ENCODE peak calls at places on chromosomes 2 and 18, in nine cellular contexts. Q is uterus, C is esophagus muscularis mucosa, S is endothelial cell of umbilical vein, Y is A549, E is ovary, P is IMR-90, K is tibial nerve, B is spleen. W is an unnamed sample. For H3K4me1, the result is how much of the 10 kb centered on the place peaks cover.

GRCh38 chr2:8575011-8575750 is 106.7 kb upstream of the ID2 start:
- DNase-seq in Q (peak), C (no peak), S (no peak), Y (no peak), E (peak), P (peak), K (no peak), B (peak), W (no peak)

GRCh38 chr2:201357216-201357615 is at the start of gene FLACC1:
- DNase-seq in Q (no peak), C (no peak), S (peak), Y (peak), E (no peak), P (peak), K (no peak), B (no peak), W (peak)

GRCh38 chr2:14634885-14635871 is 2.7 kb downstream of the LRATD1 start:
- DNase-seq in Q (peak), C (no peak), S (peak), Y (peak), E (peak), P (peak), K (peak), B (peak), W (peak)

GRCh38 chr2:241540391-241540765 is 18.2 kb upstream of the BOK start:
- DNase-seq in Q (no peak), C (no peak), S (no peak), Y (no peak), E (no peak), P (no peak), K (no peak), B (peak), W (peak)

GRCh38 chr2:50995610-50996009 is 36.3 kb downstream of the NRXN1 start:
- DNase-seq in Q (no peak), C (no peak), S (no peak), Y (no peak), E (no peak), P (peak), K (no peak), B (no peak), W (no peak)

GRCh38 chr2:20496069-20496468 is 49.2 kb downstream of the RHOB start:
- DNase-seq in Q (no peak), C (no peak), S (no peak), Y (peak), E (no peak), P (peak), K (no peak), B (no peak), W (peak)

GRCh38 chr2:41610501-41611242 is 437.1 kb upstream of the PKDCC start:
- DNase-seq in Q (peak), C (no peak), S (no peak), Y (no peak), E (peak), P (peak), K (peak), B (no peak), W (no peak)

GRCh38 chr18:74326238-74326637 is 10.6 kb downstream of the C18orf63 start:
- DNase-seq in Q (no peak), C (no peak), S (no peak), Y (no peak), E (no peak), P (peak), K (no peak), B (no peak), W (no peak)

GRCh38 chr2:119290859-119291587 is 67.4 kb downstream of the STEAP3 start:
- DNase-seq in Q (peak), C (peak), S (peak), Y (peak), E (peak), P (peak), K (no peak), B (no peak), W (peak)

GRCh38 chr18:57150828-57151227 is 3.9 kb downstream of the BOD1L2 start:
- DNase-seq in Q (no peak), C (no peak), S (no peak), Y (no peak), E (no peak), P (no peak), K (no peak), B (no peak), W (no peak)

GRCh38 chr2:240965296-240965904 is 33.0 kb upstream of the SNED1 start:
- DNase-seq in Q (peak), C (no peak), S (no peak), Y (no peak), E (peak), P (no peak), K (no peak), B (peak), W (no peak)

GRCh38 chr2:152585830-152586484 is 131.3 kb downstream of the PRPF40A start:
- DNase-seq in Q (no peak), C (peak), S (peak), Y (no peak), E (no peak), P (peak), K (no peak), B (no peak), W (no peak)

GRCh38 chr2:202519453-202519852 is 115.3 kb upstream of the FAM117B start:
- DNase-seq in Q (no peak), C (no peak), S (no peak), Y (no peak), E (no peak), P (no peak), K (no peak), B (no peak), W (no peak)

GRCh38 chr18:10086458-10086857 is 172.6 kb downstream of the VAPA start:
- DNase-seq in Q (no peak), C (no peak), S (no peak), Y (no peak), E (no peak), P (no peak), K (no peak), B (no peak), W (no peak)

GRCh38 chr2:213175673-213176247 is 24.3 kb upstream of the IKZF2 start:
- DNase-seq in Q (no peak), C (no peak), S (no peak), Y (no peak), E (no peak), P (no peak), K (no peak), B (no peak), W (no peak)

GRCh38 chr2:46260305-46260704 is 36.9 kb upstream of the EPAS1 start:
- DNase-seq in Q (no peak), C (peak), S (no peak), Y (no peak), E (no peak), P (no peak), K (no peak), B (no peak), W (no peak)

GRCh38 chr18:74488354-74488753 is 7.8 kb upstream of the CNDP2 start:
- DNase-seq in Q (no peak), C (no peak), S (no peak), Y (no peak), E (no peak), P (no peak), K (no peak), B (no peak), W (no peak)

GRCh38 chr2:125167820-125168219 is 1142.7 kb downstream of the CNTNAP5 start:
- DNase-seq in Q (no peak), C (no peak), S (no peak), Y (no peak), E (no peak), P (peak), K (no peak), B (no peak), W (no peak)

GRCh38 chr2:138948070-138948539 is 167.9 kb upstream of the NXPH2 start:
- DNase-seq in Q (no peak), C (no peak), S (peak), Y (no peak), E (no peak), P (peak), K (peak), B (no peak), W (no peak)

GRCh38 chr2:57981369-57981768 is 65.2 kb upstream of the VRK2 start:
- DNase-seq in Q (no peak), C (no peak), S (no peak), Y (peak), E (no peak), P (peak), K (no peak), B (no peak), W (no peak)

GRCh38 chr2:174121178-174121577 is 127.2 kb downstream of the OLA1 start:
- DNase-seq in Q (no peak), C (no peak), S (peak), Y (no peak), E (no peak), P (no peak), K (no peak), B (no peak), W (no peak)

GRCh38 chr18:23307567-23308295 is 145.4 kb upstream of the RIOK3 start:
- DNase-seq in Q (peak), C (no peak), S (peak), Y (no peak), E (no peak), P (peak), K (no peak), B (peak), W (no peak)

GRCh38 chr2:47404356-47404755 is 1.4 kb downstream of the MSH2 start:
- DNase-seq in Q (no peak), C (no peak), S (no peak), Y (no peak), E (no peak), P (no peak), K (no peak), B (no peak), W (peak)

GRCh38 chr2:182943339-182943738 is 76.9 kb upstream of the FRZB start:
- DNase-seq in Q (no peak), C (no peak), S (no peak), Y (no peak), E (no peak), P (no peak), K (no peak), B (no peak), W (no peak)

GRCh38 chr18:9613550-9614400 is 584 bp downstream of the PPP4R1 start:
- DNase-seq in Q (peak), C (no peak), S (peak), Y (no peak), E (peak), P (peak), K (peak), B (peak), W (peak)

GRCh38 chr2:65300772-65301711 is 73.4 kb downstream of the ACTR2 start:
- DNase-seq in Q (peak), C (no peak), S (no peak), Y (peak), E (peak), P (peak), K (peak), B (peak), W (no peak)

GRCh38 chr2:24820175-24820513 is 26.9 kb downstream of the CENPO start:
- DNase-seq in Q (no peak), C (no peak), S (no peak), Y (no peak), E (no peak), P (no peak), K (no peak), B (no peak), W (no peak)

GRCh38 chr2:192885569-192886160 is 690.9 kb upstream of the TMEFF2 start:
- DNase-seq in Q (no peak), C (no peak), S (no peak), Y (peak), E (no peak), P (no peak), K (no peak), B (no peak), W (no peak)

DNA sequence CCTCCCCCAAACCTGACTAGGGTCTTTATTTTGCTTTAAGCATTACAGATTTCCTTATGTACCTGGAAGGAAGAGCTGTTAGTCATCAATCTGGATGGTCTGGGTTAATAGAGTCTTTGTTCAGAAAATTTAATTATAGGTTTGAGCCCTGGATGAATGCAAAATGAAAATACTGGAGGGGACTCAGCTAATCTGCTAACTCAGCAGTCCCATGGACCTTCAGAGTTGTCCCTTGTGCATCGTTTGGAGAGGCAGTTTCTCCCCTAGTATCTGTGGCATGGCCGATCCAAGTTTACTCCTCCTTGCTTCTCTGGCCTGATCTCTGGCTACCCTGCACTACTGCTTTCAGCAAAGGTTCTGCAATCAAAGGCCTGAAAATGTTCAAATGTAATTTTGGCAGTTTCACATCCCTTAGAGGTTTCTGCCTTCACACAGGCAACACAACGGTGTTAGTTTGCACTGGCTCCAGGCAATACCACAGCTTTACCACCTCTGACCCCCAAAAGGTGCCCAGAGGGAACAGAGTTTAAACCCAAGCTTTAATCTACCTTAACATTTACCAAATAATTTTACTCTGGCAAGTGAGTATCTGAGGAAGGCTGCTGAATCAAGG is 134.3 kb downstream of the THADA start:
- DNase-seq in Q (no peak), C (no peak), S (no peak), Y (no peak), E (no peak), P (no peak), K (no peak), B (no peak), W (no peak)
- H3K4me1 ChIP-seq in Q (under half), C (under half), S (under half), Y (half or more), E (under half), P (under half), K (half or more), B (under half), W (under half)

GRCh38 chr18:46722051-46722450 is 34.8 kb downstream of the ST8SIA5 start:
- DNase-seq in Q (no peak), C (no peak), S (no peak), Y (no peak), E (no peak), P (no peak), K (no peak), B (no peak), W (no peak)
- TF ChIP-seq POLR2A in Q (no peak), C (no peak), S (no peak), Y (no peak), E (no peak), P (no peak), K (no peak), B (no peak), W (no peak)

GRCh38 chr2:179354296-179354695 is 89.7 kb upstream of the SESTD1 start:
- DNase-seq in Q (no peak), C (no peak), S (no peak), Y (no peak), E (no peak), P (no peak), K (no peak), B (no peak), W (no peak)

GRCh38 chr2:179352181-179352580 is 87.5 kb upstream of the SESTD1 start:
- DNase-seq in Q (no peak), C (no peak), S (no peak), Y (no peak), E (no peak), P (no peak), K (no peak), B (no peak), W (no peak)

GRCh38 chr2:179349670-179350303 is 85.2 kb upstream of the SESTD1 start:
- DNase-seq in Q (no peak), C (no peak), S (no peak), Y (no peak), E (no peak), P (no peak), K (no peak), B (no peak), W (no peak)

GRCh38 chr2:179355881-179356280 is 91.2 kb upstream of the SESTD1 start:
- DNase-seq in Q (no peak), C (no peak), S (no peak), Y (no peak), E (no peak), P (peak), K (no peak), B (no peak), W (no peak)

GRCh38 chr2:179354739-179355537 is 90.3 kb upstream of the SESTD1 start:
- DNase-seq in Q (no peak), C (no peak), S (peak), Y (no peak), E (no peak), P (peak), K (no peak), B (no peak), W (no peak)
- TF ChIP-seq CTCF in Q (no peak), C (peak), S (no peak), Y (peak), E (no peak), P (peak), K (no peak), B (no peak), W (no peak)

GRCh38 chr2:31256611-31257382 is 22.8 kb downstream of the EHD3 start:
- DNase-seq in Q (no peak), C (no peak), S (no peak), Y (no peak), E (no peak), P (no peak), K (no peak), B (no peak), W (no peak)
- H3K4me1 ChIP-seq in Q (under half), C (under half), S (under half), Y (under half), E (under half), P (under half), K (under half), B (under half), W (under half)

GRCh38 chr18:3504637-3505036 is 54.7 kb downstream of the TGIF1 start:
- DNase-seq in Q (no peak), C (peak), S (no peak), Y (no peak), E (no peak), P (no peak), K (no peak), B (no peak), W (no peak)

GRCh38 chr18:3510024-3510423 is 60.1 kb downstream of the TGIF1 start:
- DNase-seq in Q (no peak), C (no peak), S (no peak), Y (no peak), E (no peak), P (no peak), K (no peak), B (no peak), W (no peak)

GRCh38 chr18:3511980-3512379 is 62.0 kb downstream of the TGIF1 start:
- DNase-seq in Q (no peak), C (no peak), S (peak), Y (no peak), E (no peak), P (peak), K (no peak), B (no peak), W (no peak)

GRCh38 chr18:3510896-3511295 is 60.9 kb downstream of the TGIF1 start:
- DNase-seq in Q (no peak), C (peak), S (no peak), Y (no peak), E (no peak), P (no peak), K (no peak), B (no peak), W (no peak)

DNA sequence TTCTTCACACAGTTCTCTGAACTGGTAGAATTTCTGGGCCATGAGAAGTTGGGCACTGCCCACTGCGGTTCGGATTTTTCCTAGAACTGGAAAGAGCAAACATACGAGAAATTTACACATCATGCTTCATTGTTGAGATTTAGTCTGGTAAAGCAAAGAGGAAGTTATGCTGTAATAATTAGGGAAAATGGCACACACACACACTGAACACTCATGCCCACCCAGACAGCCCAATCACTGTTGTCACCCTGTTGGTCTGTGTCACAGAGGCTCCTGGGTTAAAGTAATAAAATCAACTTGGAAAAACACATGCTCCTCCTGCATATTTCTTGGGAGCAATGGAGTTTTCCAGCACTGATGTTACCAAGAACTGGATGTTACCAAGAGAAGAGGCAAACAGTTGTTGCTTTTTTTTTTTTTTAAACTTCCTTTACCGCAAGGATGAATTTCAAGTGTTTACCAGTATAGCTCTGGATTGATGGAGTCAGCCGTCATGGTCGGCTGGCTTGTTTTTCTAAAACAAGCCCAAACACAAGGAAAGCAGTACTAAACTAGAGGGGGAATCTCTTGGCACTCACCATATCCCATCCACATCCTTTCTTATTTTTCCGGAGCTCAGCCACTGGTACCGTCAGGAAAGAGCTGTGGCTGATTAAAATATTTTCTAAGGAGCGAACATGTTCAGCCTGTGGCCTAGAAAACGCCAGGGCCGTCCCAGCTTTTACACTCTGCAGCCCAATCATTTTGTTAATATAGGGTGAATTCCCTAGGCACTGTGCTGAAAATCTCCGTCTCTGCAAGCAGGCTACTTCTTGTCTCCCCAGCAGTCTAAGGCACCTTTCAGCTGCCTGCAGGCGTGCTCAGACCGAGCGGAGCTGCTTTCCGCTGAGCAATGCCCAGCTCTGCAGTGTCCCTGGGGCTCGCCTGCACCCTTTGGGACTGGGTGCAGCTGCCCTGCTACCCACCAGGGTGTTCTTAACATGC is 58.9 kb downstream of the TGIF1 start:
- DNase-seq in Q (no peak), C (peak), S (no peak), Y (no peak), E (no peak), P (no peak), K (no peak), B (no peak), W (no peak)
- TF ChIP-seq POLR2A in Q (no peak), C (no peak), S (no peak), Y (no peak), E (no peak), P (no peak), K (no peak), B (no peak), W (no peak)

DNA sequence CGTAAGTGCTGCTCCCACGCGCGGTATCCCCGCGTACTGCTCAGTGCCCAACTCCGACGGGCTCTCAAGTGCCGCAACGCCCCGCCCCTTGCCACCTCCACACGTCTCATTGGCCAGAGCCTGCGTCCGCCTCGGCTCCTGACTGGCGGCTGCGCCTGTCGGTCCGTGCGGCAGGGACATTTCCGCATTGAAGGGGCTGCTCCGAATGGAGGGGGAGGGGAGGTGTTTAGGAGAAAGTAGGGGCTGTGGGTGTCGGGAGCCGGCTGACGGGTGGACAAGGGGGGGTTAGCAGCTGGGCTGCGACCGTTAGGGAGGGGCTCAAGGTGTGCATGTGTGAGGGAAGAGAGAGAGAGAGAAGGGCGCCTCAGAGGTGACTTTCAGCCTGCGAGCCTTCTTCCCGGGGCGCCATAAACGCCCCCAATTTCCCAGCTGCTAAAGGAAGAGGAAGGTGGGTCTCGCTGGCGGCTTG is 877 bp upstream of the UGP2 start:
- DNase-seq in Q (peak), C (peak), S (peak), Y (peak), E (peak), P (peak), K (peak), B (peak), W (peak)
- TF ChIP-seq CTCF in Q (no peak), C (peak), S (no peak), Y (no peak), E (peak), P (no peak), K (peak), B (no peak), W (no peak)

GRCh38 chr2:239220976-239221375 is 179.8 kb downstream of the HDAC4 start:
- DNase-seq in Q (peak), C (no peak), S (no peak), Y (no peak), E (peak), P (no peak), K (no peak), B (no peak), W (no peak)

GRCh38 chr2:239222346-239223028 is 178.3 kb downstream of the HDAC4 start:
- DNase-seq in Q (peak), C (no peak), S (no peak), Y (no peak), E (peak), P (peak), K (no peak), B (no peak), W (no peak)

GRCh38 chr2:239223330-239224248 is 177.2 kb downstream of the HDAC4 start:
- DNase-seq in Q (peak), C (no peak), S (no peak), Y (no peak), E (peak), P (peak), K (no peak), B (no peak), W (peak)

GRCh38 chr2:239223029-239223329 is 177.8 kb downstream of the HDAC4 start:
- DNase-seq in Q (no peak), C (no peak), S (no peak), Y (no peak), E (no peak), P (peak), K (no peak), B (no peak), W (no peak)

GRCh38 chr2:239220363-239220762 is 180.5 kb downstream of the HDAC4 start:
- DNase-seq in Q (peak), C (no peak), S (no peak), Y (no peak), E (no peak), P (no peak), K (no peak), B (no peak), W (no peak)
- H3K4me1 ChIP-seq in Q (under half), C (half or more), S (under half), Y (under half), E (under half), P (under half), K (half or more), B (under half), W (under half)

W was measured in breast epithelium.